ENCODE peak calls at places on chromosome 4, in seven cellular contexts. E, N, C, B, Y, K and I are unnamed samples.
A peak's percentile ranks its signal among the peaks of the same experiment; 100 is the strongest.

GRCh38 chr4:81040175-81040659 is 9.7 kb downstream of the BMP3 start:
- DNase-seq in Y (peak; percentile 53), C (peak; percentile 50), E (no peak), K (peak; percentile 29), N (peak; percentile 13), B (peak; percentile 3), I (no peak)

GRCh38 chr4:41294445-41295062 is 37.8 kb downstream of the UCHL1 start:
- DNase-seq in K (no peak), Y (no peak), C (no peak), E (no peak), N (no peak), B (no peak), I (no peak)

GRCh38 chr4:184668511-184669114 is 19.1 kb downstream of the PRIMPOL start:
- DNase-seq in E (no peak), Y (no peak), N (no peak), B (no peak), C (peak; percentile 33), K (no peak), I (no peak)

GRCh38 chr4:7031526-7032449 is 11.4 kb upstream of the TADA2B start:
- DNase-seq in B (no peak), C (no peak), E (no peak), K (no peak), Y (no peak), N (no peak), I (no peak)

GRCh38 chr4:134544303-134544761 is 342.7 kb upstream of the PABPC4L start:
- DNase-seq in C (peak; percentile 50), B (no peak), K (no peak), N (peak; percentile 55), Y (no peak), E (no peak), I (no peak)

GRCh38 chr4:3510481-3510880 is 21.7 kb downstream of the LRPAP1 start:
- DNase-seq in N (no peak), B (no peak), K (no peak), Y (no peak), E (no peak), C (no peak), I (no peak)

GRCh38 chr4:177264788-177265422 is 44.8 kb upstream of the NEIL3 start:
- DNase-seq in N (no peak), C (no peak), K (no peak), B (no peak), Y (no peak), E (no peak), I (no peak)

GRCh38 chr4:113146876-113147358 is 97.5 kb downstream of the ANK2 start:
- DNase-seq in B (no peak), E (no peak), C (no peak), K (no peak), Y (no peak), N (no peak), I (no peak)

GRCh38 chr4:119111296-119111695 is 24.3 kb upstream of the MYOZ2 start:
- DNase-seq in E (no peak), N (no peak), Y (no peak), B (no peak), K (no peak), C (no peak), I (no peak)